ENCODE peak calls at places on chromosomes 13 and 19, in six cellular contexts. F is Right ventricle myocardium superior, T is colonic mucosa, W is EL, Z is C1 segment of cervical spinal cord, C is NCI-H345. M is an unnamed sample.

GRCh38 chr19:31448221-31448657 is 99.0 kb upstream of the TSHZ3 start:
- DNase-seq in W (peak; percentile 86), Z (no peak), C (no peak), T (peak; percentile 36), F (peak; percentile 86), M (no peak)

GRCh38 chr13:43546260-43546659 is 240.5 kb downstream of the ENOX1 start:
- DNase-seq in F (peak; percentile 69), C (no peak), W (peak; percentile 22), T (no peak), Z (no peak), M (no peak)

GRCh38 chr19:37977992-37978391 is 71.0 kb downstream of the SIPA1L3 start:
- DNase-seq in T (no peak), W (peak; percentile 76), C (no peak), Z (no peak), F (no peak), M (no peak)

GRCh38 chr13:113926301-113926761 is 47.5 kb downstream of the C13orf46 start:
- DNase-seq in C (no peak), W (peak; percentile 58), Z (no peak), T (no peak), F (no peak), M (no peak)

GRCh38 chr13:30577381-30577780 is 40.3 kb upstream of the USPL1 start:
- DNase-seq in F (no peak), T (no peak), W (peak; percentile 93), C (no peak), Z (no peak), M (no peak)

GRCh38 chr19:46478356-46478986 is 7.1 kb upstream of the PNMA8A start:
- DNase-seq in C (no peak), T (no peak), W (no peak), Z (no peak), F (no peak), M (no peak)

GRCh38 chr19:58328999-58329398 is 2.2 kb downstream of the ZSCAN22 start:
- DNase-seq in W (no peak), F (no peak), Z (no peak), T (no peak), C (no peak), M (no peak)

GRCh38 chr13:112510002-112510780 is 77.8 kb downstream of the TUBGCP3 start:
- DNase-seq in Z (no peak), T (no peak), F (no peak), C (peak; percentile 40), W (peak; percentile 46), M (peak; percentile 2)

GRCh38 chr19:907183-907853 is 5.7 kb downstream of the R3HDM4 start:
- DNase-seq in T (no peak), F (no peak), Z (no peak), C (no peak), W (no peak), M (no peak)

GRCh38 chr19:49067554-49067953 is 2.9 kb upstream of the NTF4 start:
- DNase-seq in F (no peak), C (no peak), T (no peak), Z (no peak), W (no peak), M (no peak)

GRCh38 chr19:29610213-29610573 is 4.1 kb downstream of the POP4 start:
- DNase-seq in F (no peak), Z (no peak), T (no peak), C (no peak), W (no peak), M (no peak)